ENCODE peak calls at places on chromosome 7, in five cellular contexts. G, M, I, A and S are unnamed samples.

GRCh38 chr7:30247546-30248386 is 36.6 kb upstream of the ZNRF2 start:
- DNase-seq in G (no peak), M (no peak), I (no peak), A (no peak), S (no peak)

GRCh38 chr7:38245409-38245982 is 27.9 kb downstream of the TARP start:
- DNase-seq in G (no peak), M (no peak), I (no peak), A (no peak), S (no peak)

GRCh38 chr7:11170863-11171568 is 197.3 kb downstream of the PHF14 start:
- DNase-seq in G (no peak), M (no peak), I (no peak), A (no peak), S (no peak)

GRCh38 chr7:73741600-73741999 is 3.0 kb upstream of the ABHD11 start:
- DNase-seq in G (no peak), M (no peak), I (no peak), A (no peak), S (no peak)

GRCh38 chr7:19112290-19113000 is 5.0 kb downstream of the TWIST1 start:
- DNase-seq in G (no peak), M (peak), I (no peak), A (no peak), S (no peak)

GRCh38 chr7:150406311-150406564 is 27.1 kb downstream of the ZNF775 start:
- DNase-seq in G (no peak), M (no peak), I (peak), A (no peak), S (no peak)

GRCh38 chr7:43531700-43532099 is 51.2 kb upstream of the STK17A start:
- DNase-seq in G (no peak), M (no peak), I (no peak), A (no peak), S (no peak)

GRCh38 chr7:5497158-5498103 is 73.8 kb upstream of the TNRC18 start:
- DNase-seq in G (peak), M (no peak), I (no peak), A (no peak), S (no peak)

GRCh38 chr7:31172071-31172470 is 120.0 kb downstream of the ADCYAP1R1 start:
- DNase-seq in G (no peak), M (no peak), I (no peak), A (no peak), S (no peak)

GRCh38 chr7:87599336-87599735 is 1.3 kb downstream of the ABCB1 start:
- DNase-seq in G (peak), M (no peak), I (no peak), A (no peak), S (peak)

GRCh38 chr7:18086165-18087030 is 58.8 kb upstream of the PRPS1L1 start:
- DNase-seq in G (peak), M (no peak), I (no peak), A (no peak), S (no peak)

GRCh38 chr7:41268874-41269273 is 434.0 kb downstream of the INHBA start:
- DNase-seq in G (no peak), M (no peak), I (no peak), A (no peak), S (no peak)

GRCh38 chr7:105691029-105691691 is 109.9 kb upstream of the EFCAB10 start:
- DNase-seq in G (no peak), M (no peak), I (no peak), A (no peak), S (no peak)

GRCh38 chr7:110502893-110503465 is 587.9 kb upstream of the LRRN3 start:
- DNase-seq in G (no peak), M (no peak), I (no peak), A (no peak), S (no peak)

GRCh38 chr7:24069751-24070150 is 214.2 kb upstream of the NPY start:
- DNase-seq in G (no peak), M (no peak), I (no peak), A (no peak), S (no peak)

GRCh38 chr7:19001854-19002253 is 115.6 kb downstream of the TWIST1 start:
- DNase-seq in G (no peak), M (no peak), I (no peak), A (no peak), S (no peak)

GRCh38 chr7:42025635-42026375 is 211.2 kb downstream of the GLI3 start:
- DNase-seq in G (no peak), M (no peak), I (no peak), A (no peak), S (no peak)

GRCh38 chr7:99837649-99838361 is 10.0 kb downstream of the CYP3A43 start:
- DNase-seq in G (no peak), M (no peak), I (no peak), A (no peak), S (no peak)

GRCh38 chr7:150442811-150443210 is 7.6 kb upstream of the GIMAP8 start:
- DNase-seq in G (no peak), M (no peak), I (no peak), A (no peak), S (no peak)

GRCh38 chr7:154985230-154985629 is 17.7 kb downstream of the PAXIP1 start:
- DNase-seq in G (no peak), M (no peak), I (no peak), A (no peak), S (no peak)

GRCh38 chr7:127765150-127765549 is 113.2 kb downstream of the SND1 start:
- DNase-seq in G (no peak), M (no peak), I (no peak), A (no peak), S (no peak)

GRCh38 chr7:133401225-133401624 is 148.3 kb downstream of the EXOC4 start:
- DNase-seq in G (no peak), M (no peak), I (no peak), A (no peak), S (no peak)

GRCh38 chr7:50502947-50503346 is 52.8 kb upstream of the FIGNL1 start:
- DNase-seq in G (no peak), M (no peak), I (no peak), A (no peak), S (no peak)

DNA sequence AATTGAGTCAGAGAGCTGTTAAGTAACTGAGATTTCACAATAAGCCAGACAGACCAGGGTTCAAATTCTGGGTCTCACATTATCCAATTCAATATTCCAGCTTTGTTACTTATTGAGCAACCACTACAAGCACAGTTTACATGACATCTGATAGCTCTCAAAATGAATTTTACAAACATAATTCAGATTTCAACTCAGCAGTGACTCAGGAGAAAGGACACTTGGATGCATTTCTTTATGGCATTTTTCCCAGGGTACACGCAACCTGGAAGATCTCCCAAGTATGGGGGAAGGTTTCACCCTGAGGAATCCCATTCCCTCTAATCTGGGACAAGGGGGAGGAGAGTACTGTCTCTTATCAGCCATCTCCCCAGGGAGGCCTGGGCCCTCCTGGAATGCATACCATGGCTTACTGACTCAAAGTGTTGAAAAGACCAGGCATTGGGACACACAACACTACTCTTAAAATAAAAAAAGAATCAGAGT is 102.4 kb downstream of the CFTR start:
- DNase-seq in G (no peak), M (no peak), I (no peak), A (no peak), S (no peak)
- TF ChIP-seq POLR2AphosphoS5 in G (no peak), M (no peak), I (no peak), A (peak), S (no peak)

GRCh38 chr7:141585592-141586510 is 34.6 kb downstream of the AGK start:
- DNase-seq in G (no peak), M (no peak), I (no peak), A (no peak), S (no peak)

GRCh38 chr7:141588912-141589311 is 37.7 kb downstream of the AGK start:
- DNase-seq in G (no peak), M (no peak), I (no peak), A (no peak), S (no peak)

GRCh38 chr7:141587304-141587703 is 36.1 kb downstream of the AGK start:
- DNase-seq in G (no peak), M (no peak), I (no peak), A (no peak), S (no peak)

GRCh38 chr7:141586878-141587277 is 35.7 kb downstream of the AGK start:
- DNase-seq in G (no peak), M (no peak), I (no peak), A (no peak), S (no peak)

GRCh38 chr7:141584935-141585334 is 33.7 kb downstream of the AGK start:
- DNase-seq in G (no peak), M (no peak), I (no peak), A (no peak), S (no peak)
- H3K4me3 ChIP-seq in G (no peak), M (no peak), I (no peak), A (no peak), S (no peak)

GRCh38 chr7:2196381-2197378 is 36.1 kb downstream of the MAD1L1 start:
- DNase-seq in G (no peak), M (no peak), I (no peak), A (no peak), S (peak)
- TF ChIP-seq POLR2AphosphoS5 in G (no peak), M (no peak), I (no peak), A (no peak), S (no peak)

GRCh38 chr7:117963278-117964184 is 90.3 kb upstream of the CTTNBP2 start:
- DNase-seq in G (no peak), M (no peak), I (no peak), A (no peak), S (no peak)
- H3K4me3 ChIP-seq in G (no peak), M (no peak), I (no peak), A (no peak), S (no peak)

GRCh38 chr7:28125381-28126046 is 55.1 kb downstream of the JAZF1 start:
- DNase-seq in G (no peak), M (no peak), I (no peak), A (no peak), S (no peak)
- TF ChIP-seq POLR2AphosphoS5 in G (no peak), M (no peak), I (no peak), A (peak), S (no peak)